ENCODE peak calls at places on chromosomes 12 and 14, in four cellular contexts. One of them, this sample, is unnamed.

GRCh38 chr14:72666610-72667009 is 227.3 kb downstream of the DPF3 start:
- DNase-seq in osteoblast: no peak
- DNase-seq in prostate gland: no peak
- DNase-seq in heart left ventricle: no peak
- DNase-seq in this sample: no peak

GRCh38 chr12:111685811-111686573 is at the start of the genes ACAD10 and BRAP:
- DNase-seq in heart left ventricle: peak; percentile 98
- DNase-seq in prostate gland: peak; percentile 90
- DNase-seq in osteoblast: peak; percentile 99
- DNase-seq in this sample: peak; percentile 94

GRCh38 chr12:6376079-6376941 is 947 bp upstream of the SCNN1A start:
- DNase-seq in prostate gland: peak; percentile 86
- DNase-seq in osteoblast: peak; percentile 97
- DNase-seq in heart left ventricle: peak; percentile 73
- DNase-seq in this sample: peak; percentile 90

GRCh38 chr12:57460457-57461325 is 1.1 kb downstream of the GLI1 start:
- DNase-seq in heart left ventricle: peak; percentile 51
- DNase-seq in osteoblast: no peak
- DNase-seq in prostate gland: no peak
- DNase-seq in this sample: no peak

GRCh38 chr12:112987561-112987960 is 9.2 kb downstream of the OAS2 start:
- DNase-seq in heart left ventricle: no peak
- DNase-seq in prostate gland: no peak
- DNase-seq in osteoblast: no peak
- DNase-seq in this sample: no peak

GRCh38 chr12:7303772-7304171 is at the start of gene ACSM4:
- DNase-seq in heart left ventricle: no peak
- DNase-seq in osteoblast: no peak
- DNase-seq in prostate gland: no peak
- DNase-seq in this sample: no peak

GRCh38 chr14:92472860-92473259 is 40.7 kb upstream of the RIN3 start:
- DNase-seq in prostate gland: no peak
- DNase-seq in heart left ventricle: no peak
- DNase-seq in osteoblast: no peak
- DNase-seq in this sample: no peak

GRCh38 chr12:104603545-104603973 is 146.8 kb downstream of the CHST11 start:
- DNase-seq in heart left ventricle: no peak
- DNase-seq in prostate gland: no peak
- DNase-seq in osteoblast: peak; percentile 87
- DNase-seq in this sample: no peak

GRCh38 chr12:66693901-66694513 is 15.1 kb upstream of the GRIP1 start:
- DNase-seq in prostate gland: peak; percentile 30
- DNase-seq in osteoblast: peak; percentile 41
- DNase-seq in heart left ventricle: no peak
- DNase-seq in this sample: peak; percentile 13

GRCh38 chr12:9118161-9118560 is 2.4 kb upstream of the A2M start:
- DNase-seq in prostate gland: no peak
- DNase-seq in osteoblast: no peak
- DNase-seq in heart left ventricle: no peak
- DNase-seq in this sample: no peak

GRCh38 chr12:25266522-25266921 is 15.8 kb upstream of the KRAS start:
- DNase-seq in prostate gland: no peak
- DNase-seq in osteoblast: no peak
- DNase-seq in heart left ventricle: no peak
- DNase-seq in this sample: no peak

GRCh38 chr12:64621257-64621942 is 11.1 kb downstream of the RASSF3 start:
- DNase-seq in heart left ventricle: no peak
- DNase-seq in osteoblast: peak; percentile 82
- DNase-seq in prostate gland: no peak
- DNase-seq in this sample: no peak

GRCh38 chr14:100825691-100826331 is at the start of gene MEG3:
- DNase-seq in prostate gland: peak; percentile 27
- DNase-seq in osteoblast: peak; percentile 92
- DNase-seq in heart left ventricle: peak; percentile 65
- DNase-seq in this sample: peak; percentile 59

GRCh38 chr12:121705514-121705913 is 7.0 kb upstream of the TMEM120B start:
- DNase-seq in heart left ventricle: no peak
- DNase-seq in osteoblast: no peak
- DNase-seq in prostate gland: no peak
- DNase-seq in this sample: no peak

GRCh38 chr12:109109756-109110350 is 6.5 kb upstream of the ACACB start:
- DNase-seq in osteoblast: no peak
- DNase-seq in heart left ventricle: no peak
- DNase-seq in prostate gland: no peak
- DNase-seq in this sample: no peak

GRCh38 chr12:2294651-2295475 is 242.1 kb downstream of the CACNA1C start:
- DNase-seq in osteoblast: peak; percentile 69
- DNase-seq in prostate gland: no peak
- DNase-seq in heart left ventricle: peak; percentile 72
- DNase-seq in this sample: no peak

GRCh38 chr12:101042211-101042610 is 167.8 kb downstream of the SLC5A8 start:
- DNase-seq in osteoblast: no peak
- DNase-seq in prostate gland: no peak
- DNase-seq in heart left ventricle: no peak
- DNase-seq in this sample: peak; percentile 79

GRCh38 chr12:4221157-4221556 is 52.4 kb upstream of the CCND2 start:
- DNase-seq in osteoblast: no peak
- DNase-seq in heart left ventricle: no peak
- DNase-seq in prostate gland: no peak
- DNase-seq in this sample: no peak

GRCh38 chr12:116919247-116919671 is 8.5 kb downstream of the FBXW8 start:
- DNase-seq in prostate gland: no peak
- DNase-seq in heart left ventricle: no peak
- DNase-seq in osteoblast: no peak
- DNase-seq in this sample: no peak
- H3K27ac ChIP-seq in prostate gland: no peak overlapping the region
- H3K27ac ChIP-seq in heart left ventricle: no peak overlapping the region
- H3K27ac ChIP-seq in osteoblast: no peak overlapping the region
- H3K27ac ChIP-seq in this sample: peak overlapping the region; percentile 1

DNA sequence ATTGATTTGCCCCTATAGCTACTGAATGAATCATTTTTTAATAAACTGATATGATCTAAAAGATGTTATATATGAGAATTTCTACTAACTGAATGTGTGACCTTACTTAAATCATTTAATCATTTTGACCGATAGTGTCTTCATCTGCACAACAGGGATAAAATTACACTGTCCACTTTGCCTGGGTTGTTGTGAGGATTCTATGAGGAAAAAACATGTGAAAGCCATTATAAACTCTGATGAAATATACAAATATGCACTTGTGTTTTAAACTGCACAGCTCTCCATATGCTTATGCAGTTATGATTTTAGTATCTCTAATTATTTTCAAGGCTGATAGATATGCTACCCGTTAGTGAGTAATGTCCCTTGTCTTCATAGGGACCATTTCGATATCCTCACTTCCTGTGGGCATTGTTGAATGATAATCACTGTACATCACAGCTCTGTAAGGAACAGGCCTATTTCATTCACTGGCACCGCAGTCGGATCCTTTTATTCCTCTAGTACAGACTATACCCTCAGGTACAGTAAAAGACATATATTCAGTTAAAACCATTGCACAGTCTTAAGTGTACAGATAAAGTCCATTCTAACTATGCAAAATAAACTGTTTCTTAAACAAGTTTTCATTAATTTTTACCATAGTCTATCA is 88.7 kb upstream of the RAP1B start:
- DNase-seq in prostate gland: no peak
- DNase-seq in heart left ventricle: no peak
- DNase-seq in osteoblast: peak; percentile 58
- DNase-seq in this sample: no peak
- TF ChIP-seq CTCF in prostate gland: no peak
- TF ChIP-seq CTCF in heart left ventricle: no peak
- TF ChIP-seq CTCF in osteoblast: no peak
- TF ChIP-seq CTCF in this sample: no peak

GRCh38 chr14:68364823-68365222 is 428.0 kb downstream of the ZFP36L1 start:
- DNase-seq in prostate gland: peak; percentile 43
- DNase-seq in osteoblast: no peak
- DNase-seq in heart left ventricle: no peak
- DNase-seq in this sample: no peak
- H3K27ac ChIP-seq in prostate gland: peak overlapping the region; percentile 19
- H3K27ac ChIP-seq in osteoblast: peak overlapping the region; percentile 60
- H3K27ac ChIP-seq in heart left ventricle: no peak overlapping the region
- H3K27ac ChIP-seq in this sample: peak overlapping the region; percentile 70

GRCh38 chr12:97977870-97978269 is 515.3 kb downstream of the RMST start:
- DNase-seq in prostate gland: no peak
- DNase-seq in heart left ventricle: no peak
- DNase-seq in osteoblast: no peak
- DNase-seq in this sample: no peak
- TF ChIP-seq CTCF in prostate gland: no peak
- TF ChIP-seq CTCF in heart left ventricle: no peak
- TF ChIP-seq CTCF in osteoblast: no peak
- TF ChIP-seq CTCF in this sample: no peak

GRCh38 chr12:88362439-88362838 is 217.8 kb downstream of the KITLG start:
- DNase-seq in heart left ventricle: no peak
- DNase-seq in osteoblast: peak; percentile 1
- DNase-seq in prostate gland: no peak
- DNase-seq in this sample: no peak
- H3K27ac ChIP-seq in heart left ventricle: no peak overlapping the region
- H3K27ac ChIP-seq in osteoblast: no peak overlapping the region
- H3K27ac ChIP-seq in prostate gland: no peak overlapping the region
- H3K27ac ChIP-seq in this sample: no peak overlapping the region

GRCh38 chr14:104968541-104969401 is 9.4 kb downstream of the AHNAK2 start:
- DNase-seq in heart left ventricle: peak; percentile 58
- DNase-seq in prostate gland: peak; percentile 46
- DNase-seq in osteoblast: peak; percentile 94
- DNase-seq in this sample: no peak
- TF ChIP-seq CTCF in heart left ventricle: no peak
- TF ChIP-seq CTCF in prostate gland: no peak
- TF ChIP-seq CTCF in osteoblast: peak; percentile 40
- TF ChIP-seq CTCF in this sample: no peak

DNA sequence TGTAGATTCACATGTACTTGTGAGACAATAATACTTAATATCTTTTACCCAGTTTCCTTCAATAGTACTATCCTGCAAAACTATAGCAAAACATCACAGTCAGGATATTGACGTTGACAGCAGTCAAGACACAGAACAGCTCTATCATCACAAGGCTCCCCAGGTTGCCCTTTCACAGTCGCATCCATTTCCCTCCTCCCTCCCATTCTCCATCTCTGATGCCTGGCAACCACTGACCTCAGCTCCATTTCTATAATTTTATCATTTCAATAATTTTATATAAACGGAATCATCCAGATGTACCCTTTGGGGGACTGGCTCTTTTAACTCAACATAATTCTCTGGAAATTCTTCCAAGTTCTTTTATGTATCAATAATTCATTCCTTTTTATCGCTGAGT is 81.5 kb downstream of the PLXNC1 start:
- DNase-seq in osteoblast: no peak
- DNase-seq in prostate gland: no peak
- DNase-seq in heart left ventricle: no peak
- DNase-seq in this sample: no peak
- H3K27ac ChIP-seq in osteoblast: no peak overlapping the region
- H3K27ac ChIP-seq in prostate gland: no peak overlapping the region
- H3K27ac ChIP-seq in heart left ventricle: no peak overlapping the region
- H3K27ac ChIP-seq in this sample: no peak overlapping the region

DNA sequence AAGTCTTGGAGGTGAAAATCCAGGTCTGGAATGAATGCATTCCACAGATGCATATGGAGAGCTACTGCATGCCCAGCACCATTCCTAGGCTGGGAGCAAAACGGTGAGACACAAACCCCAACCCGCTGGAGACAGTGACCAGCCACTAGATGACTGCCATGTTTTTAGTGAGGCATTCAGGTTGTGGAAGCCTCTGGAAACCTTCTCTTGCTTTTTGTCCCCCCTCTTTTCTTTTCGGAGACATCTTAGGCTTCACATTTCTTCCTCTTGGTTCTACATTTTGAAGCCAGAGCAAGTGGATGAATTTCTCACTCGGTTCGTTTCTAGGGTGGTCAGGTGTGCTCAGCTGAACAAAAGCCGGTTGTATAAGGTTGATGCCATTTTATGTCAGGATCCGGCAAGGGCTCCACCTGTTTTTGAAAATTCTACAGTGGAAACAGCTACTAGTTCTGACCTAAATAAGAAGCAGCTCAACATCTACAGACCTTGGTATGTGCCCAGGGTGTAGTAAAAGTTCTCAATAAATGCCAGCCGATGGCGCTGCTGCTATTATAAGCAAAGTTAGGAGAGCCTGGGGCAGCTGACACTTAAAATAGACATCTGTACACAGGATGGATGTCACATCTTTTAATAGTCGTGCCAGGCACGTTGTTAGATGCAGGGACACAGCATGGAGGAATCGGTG is 1.8 kb upstream of the ZNF839 start:
- DNase-seq in osteoblast: no peak
- DNase-seq in prostate gland: no peak
- DNase-seq in heart left ventricle: no peak
- DNase-seq in this sample: no peak
- TF ChIP-seq CTCF in osteoblast: peak; percentile 24
- TF ChIP-seq CTCF in prostate gland: no peak
- TF ChIP-seq CTCF in heart left ventricle: peak; percentile 13
- TF ChIP-seq CTCF in this sample: no peak

DNA sequence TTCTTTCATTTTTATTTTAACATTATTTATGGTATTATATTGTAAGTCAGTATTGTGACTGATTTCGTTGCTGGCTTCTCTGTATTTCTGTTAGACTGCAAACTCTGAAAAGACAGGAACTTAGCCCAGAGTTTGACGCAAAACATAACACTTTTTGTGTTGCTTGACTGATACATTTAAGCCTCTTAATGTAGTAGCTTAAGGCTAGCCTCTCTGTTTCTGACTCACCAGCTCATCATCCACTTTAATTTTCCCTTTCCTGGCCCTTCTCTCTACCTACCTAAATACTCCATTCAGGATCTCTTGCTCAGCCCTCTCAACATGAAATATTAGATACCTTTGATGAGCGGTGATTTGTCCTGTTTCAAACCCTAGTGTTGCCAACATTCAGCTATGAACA is 420.6 kb downstream of the LRFN5 start:
- DNase-seq in osteoblast: no peak
- DNase-seq in prostate gland: no peak
- DNase-seq in heart left ventricle: no peak
- DNase-seq in this sample: no peak
- H3K27ac ChIP-seq in osteoblast: no peak overlapping the region
- H3K27ac ChIP-seq in prostate gland: no peak overlapping the region
- H3K27ac ChIP-seq in heart left ventricle: no peak overlapping the region
- H3K27ac ChIP-seq in this sample: no peak overlapping the region

DNA sequence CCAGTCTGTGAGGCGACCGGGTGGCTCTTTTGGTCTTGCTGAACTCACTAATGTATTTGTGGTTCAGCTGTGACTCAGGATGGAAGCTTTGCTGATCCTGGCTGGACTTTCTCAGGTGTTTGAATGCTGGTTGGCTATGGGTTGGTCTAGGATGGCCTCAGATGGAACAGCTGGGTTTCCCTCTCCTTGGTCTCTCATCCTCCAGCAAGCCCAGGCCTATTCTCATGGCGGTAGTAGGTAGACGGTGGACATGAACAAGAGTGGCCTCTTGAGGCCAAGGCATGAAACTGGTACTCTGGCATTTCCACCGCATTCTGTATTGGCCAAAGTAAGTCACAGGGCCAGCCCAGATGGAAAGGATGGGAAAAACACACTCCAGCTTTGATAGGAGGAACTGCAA is 11.8 kb upstream of the POLR3B start:
- DNase-seq in prostate gland: peak; percentile 21
- DNase-seq in osteoblast: peak; percentile 53
- DNase-seq in heart left ventricle: no peak
- DNase-seq in this sample: peak; percentile 41
- TF ChIP-seq CTCF in prostate gland: no peak
- TF ChIP-seq CTCF in osteoblast: peak; percentile 45
- TF ChIP-seq CTCF in heart left ventricle: peak; percentile 33
- TF ChIP-seq CTCF in this sample: peak; percentile 48